ENCODE peak calls at places on chromosomes 4 and X, in five cellular contexts. H is GM23248, G is fibroblast of lung, F is Karpas-422, J is IMR-90. Y is an unnamed sample.
A peak's percentile ranks its signal among the peaks of the same experiment; 100 is the strongest.

GRCh38 chr4:126647320-126647719 is 985.4 kb upstream of the INTU start:
- DNase-seq in G (no peak), F (no peak), H (no peak), J (no peak), Y (no peak)

GRCh38 chr4:87679449-87680169 is 29.5 kb downstream of the DMP1 start:
- DNase-seq in J (peak; percentile 58), F (peak; percentile 81), G (peak; percentile 73), H (peak; percentile 68), Y (peak; percentile 35)

GRCh38 chrX:6041630-6042029 is 187.0 kb downstream of the NLGN4X start:
- DNase-seq in F (no peak), J (no peak), H (peak; percentile 0), G (no peak), Y (no peak)

GRCh38 chr4:15995826-15996225 is 32.9 kb upstream of the FGFBP2 start:
- DNase-seq in H (no peak), J (no peak), G (no peak), F (no peak), Y (no peak)

GRCh38 chrX:100381613-100382012 is 28.5 kb downstream of the PCDH19 start:
- DNase-seq in J (no peak), H (peak; percentile 32), G (no peak), F (no peak), Y (no peak)

GRCh38 chr4:98430708-98431403 is 169.7 kb downstream of the RAP1GDS1 start:
- DNase-seq in H (peak; percentile 91), J (peak; percentile 96), G (peak; percentile 65), F (no peak), Y (no peak)

GRCh38 chrX:38868941-38869378 is 67.7 kb downstream of the MID1IP1 start:
- DNase-seq in G (peak; percentile 60), J (peak; percentile 75), H (peak; percentile 86), F (no peak), Y (no peak)

GRCh38 chr4:8850074-8850829 is 21.4 kb downstream of the HMX1 start:
- DNase-seq in G (no peak), J (no peak), F (no peak), H (no peak), Y (no peak)

GRCh38 chr4:121156822-121157769 is 7.0 kb downstream of the TNIP3 start:
- DNase-seq in F (no peak), H (peak; percentile 61), G (peak; percentile 25), J (peak; percentile 15), Y (no peak)

GRCh38 chrX:101347859-101348451 is 587 bp downstream of the TIMM8A start:
- DNase-seq in F (no peak), G (peak; percentile 9), J (peak; percentile 5), H (peak; percentile 59), Y (no peak)

GRCh38 chr4:26088433-26088928 is 174.5 kb downstream of the SMIM20 start:
- DNase-seq in F (no peak), J (peak; percentile 78), G (peak; percentile 35), H (peak; percentile 72), Y (no peak)

GRCh38 chr4:176277162-176277904 is 8.3 kb upstream of the ASB5 start:
- DNase-seq in F (peak; percentile 73), J (peak; percentile 71), G (peak; percentile 81), H (peak; percentile 91), Y (peak; percentile 21)

GRCh38 chrX:53280703-53281320 is 572 bp downstream of the IQSEC2 start:
- DNase-seq in F (no peak), J (peak; percentile 35), H (peak; percentile 74), G (peak; percentile 46), Y (no peak)

GRCh38 chrX:17692709-17693346 is 44.5 kb upstream of the SCML1 start:
- DNase-seq in F (no peak), H (peak; percentile 40), J (peak; percentile 84), G (peak; percentile 71), Y (no peak)

GRCh38 chr4:73222466-73223257 is 35.9 kb downstream of the ANKRD17 start:
- DNase-seq in F (peak; percentile 73), G (peak; percentile 96), J (peak; percentile 97), H (peak; percentile 96), Y (peak; percentile 79)
- H3K4me3 ChIP-seq in F (peak overlapping the region; percentile 55), G (peak overlapping the region; percentile 70), J (peak overlapping the region; percentile 50), H (peak overlapping the region; percentile 91), Y (peak overlapping the region; percentile 70)

GRCh38 chr4:32268949-32269348 is 1548.8 kb downstream of the PCDH7 start:
- DNase-seq in J (no peak), F (no peak), H (no peak), G (peak; percentile 28), Y (no peak)
- H2AFZ ChIP-seq in J (no peak overlapping the region), F (no peak overlapping the region), H (no peak overlapping the region), G (no peak overlapping the region), Y (no peak overlapping the region)

DNA sequence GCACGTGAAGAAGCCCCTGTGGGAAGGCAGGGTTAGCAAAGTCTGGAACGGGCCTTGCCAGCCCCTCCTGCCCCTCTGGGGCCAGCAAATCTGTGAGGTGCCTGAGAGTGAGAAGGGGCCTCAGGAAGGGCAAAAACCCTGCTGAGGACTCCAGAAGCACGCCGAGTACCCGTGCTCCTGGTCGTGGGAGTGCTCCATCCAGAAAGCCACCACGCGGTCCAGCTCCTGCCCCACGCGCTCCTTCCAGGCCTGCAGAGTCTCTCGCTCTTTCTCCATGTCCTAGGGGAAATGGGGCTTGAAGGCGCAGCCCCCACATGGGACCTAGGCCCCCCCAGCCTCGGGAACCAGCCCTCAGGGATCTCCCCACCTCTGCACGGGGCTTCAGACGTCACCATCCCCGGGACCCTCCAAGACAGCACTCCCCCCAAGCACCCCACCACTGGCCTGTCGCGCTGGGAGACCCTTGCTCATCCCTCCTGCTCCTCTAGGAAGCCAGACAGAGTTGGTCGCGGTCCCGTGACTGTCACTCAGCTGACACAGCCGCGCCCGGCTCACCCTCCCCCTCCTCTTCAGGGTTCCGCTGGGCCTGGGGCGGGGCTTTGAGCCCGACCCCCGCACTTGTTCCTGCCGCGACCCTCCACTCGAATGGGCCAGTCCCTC is at the start of gene RENBP:
- DNase-seq in H (no peak), F (no peak), G (no peak), J (no peak), Y (peak; percentile 62)
- H3K4me2 ChIP-seq in H (no peak within 1 kb of the TSS), F (no peak within 1 kb of the TSS), G (no peak within 1 kb of the TSS), J (no peak within 1 kb of the TSS), Y (peak within 1 kb of the TSS; percentile 65)

GRCh38 chrX:104270212-104270611 is 15.5 kb upstream of the ESX1 start:
- DNase-seq in J (no peak), F (no peak), G (no peak), H (no peak), Y (no peak)

DNA sequence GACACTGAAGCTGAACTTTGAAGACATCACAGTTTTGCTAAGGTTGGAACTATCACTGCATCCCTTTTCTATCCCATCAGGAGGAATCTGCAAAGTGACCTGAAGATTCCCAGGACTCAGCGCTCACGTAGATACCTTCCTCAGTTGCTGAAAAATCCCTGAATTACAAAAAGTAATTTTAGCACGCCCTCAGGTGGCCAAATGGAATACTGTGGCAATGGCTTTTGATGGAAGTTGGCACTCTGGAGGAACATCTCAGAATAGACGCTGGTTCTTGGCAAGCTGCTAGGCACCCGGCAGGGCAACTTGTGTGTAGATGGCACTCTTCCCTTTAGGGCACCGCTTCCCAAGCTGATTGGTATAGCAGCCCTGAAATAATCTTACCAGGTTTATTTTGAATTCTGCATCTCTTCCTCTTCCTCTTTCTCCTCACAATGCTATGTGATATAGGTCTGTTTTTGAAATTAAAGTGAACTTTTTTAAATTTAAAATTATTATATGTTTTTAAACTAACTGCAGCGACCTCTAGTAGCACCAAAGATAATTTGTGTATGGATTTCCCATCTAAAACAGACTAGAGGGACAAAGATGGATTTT is 16.3 kb upstream of the ESX1 start:
- DNase-seq in J (peak; percentile 22), F (peak; percentile 66), G (peak; percentile 41), H (peak; percentile 55), Y (peak; percentile 15)
- H3K4me3 ChIP-seq in J (peak overlapping the region; percentile 29), F (no peak overlapping the region), G (peak overlapping the region; percentile 33), H (peak overlapping the region; percentile 65), Y (no peak overlapping the region)

Y was measured in DND-41.